ENCODE peak calls at places on chromosomes 2 and 18, in nine cellular contexts. A, B, J, X, E, S, D, W and N are unnamed samples.

GRCh38 chr2:45169339-45170190 is 160.3 kb upstream of the SIX2 start:
- DNase-seq in J (no peak), X (no peak), B (no peak), E (peak), A (no peak), S (peak), D (no peak), W (peak), N (peak)

GRCh38 chr2:101989740-101990460 is 1.9 kb upstream of the IL1R2 start:
- DNase-seq in A (no peak), E (no peak), B (no peak), X (no peak), D (no peak), J (no peak), S (no peak), W (no peak), N (peak)

GRCh38 chr18:63180971-63181376 is 138.6 kb downstream of the BCL2 start:
- DNase-seq in W (no peak), X (no peak), A (no peak), S (no peak), B (no peak), D (no peak), J (no peak), E (no peak), N (no peak)

GRCh38 chr2:105610444-105611327 is 134.0 kb upstream of the NCK2 start:
- DNase-seq in J (no peak), S (no peak), A (no peak), E (no peak), D (no peak), W (peak), B (no peak), X (no peak), N (no peak)

GRCh38 chr2:142065700-142066099 is 65.1 kb downstream of the LRP1B start:
- DNase-seq in X (no peak), D (no peak), A (no peak), J (no peak), W (no peak), B (no peak), E (no peak), S (no peak), N (no peak)

GRCh38 chr2:66217039-66217438 is 217.9 kb upstream of the MEIS1 start:
- DNase-seq in S (no peak), J (no peak), A (no peak), W (no peak), X (no peak), D (no peak), B (no peak), E (no peak), N (no peak)

GRCh38 chr18:45920367-45920766 is 46.8 kb downstream of the EPG5 start:
- DNase-seq in B (peak), W (no peak), S (peak), A (peak), D (no peak), E (peak), X (peak), J (peak), N (peak)

GRCh38 chr2:45067859-45068642 is 58.8 kb upstream of the SIX2 start:
- DNase-seq in X (no peak), D (no peak), W (peak), E (peak), B (no peak), J (peak), A (no peak), S (no peak), N (no peak)

GRCh38 chr2:84247532-84247931 is 211.5 kb downstream of the SUCLG1 start:
- DNase-seq in J (no peak), W (no peak), X (no peak), B (no peak), S (no peak), E (no peak), A (no peak), D (no peak), N (no peak)

GRCh38 chr18:40935423-40935822 is 1019.6 kb upstream of the PIK3C3 start:
- DNase-seq in W (peak), X (no peak), B (no peak), S (no peak), D (no peak), A (no peak), E (no peak), J (peak), N (no peak)

GRCh38 chr2:160868891-160869290 is 291.3 kb upstream of the TANK start:
- DNase-seq in A (no peak), E (no peak), J (peak), X (no peak), B (no peak), D (no peak), S (no peak), W (no peak), N (no peak)

GRCh38 chr18:6401687-6402086 is 13.0 kb downstream of the L3MBTL4 start:
- DNase-seq in J (no peak), X (no peak), D (no peak), E (no peak), S (no peak), B (no peak), A (no peak), W (peak), N (no peak)

GRCh38 chr2:110751642-110752041 is 19.3 kb downstream of the ACOXL start:
- DNase-seq in A (no peak), B (no peak), X (no peak), J (no peak), E (no peak), D (no peak), W (no peak), S (no peak), N (no peak)

GRCh38 chr2:139763705-139764104 is 983.5 kb upstream of the NXPH2 start:
- DNase-seq in W (no peak), A (no peak), S (no peak), J (no peak), X (no peak), D (no peak), B (no peak), E (no peak), N (no peak)

DNA sequence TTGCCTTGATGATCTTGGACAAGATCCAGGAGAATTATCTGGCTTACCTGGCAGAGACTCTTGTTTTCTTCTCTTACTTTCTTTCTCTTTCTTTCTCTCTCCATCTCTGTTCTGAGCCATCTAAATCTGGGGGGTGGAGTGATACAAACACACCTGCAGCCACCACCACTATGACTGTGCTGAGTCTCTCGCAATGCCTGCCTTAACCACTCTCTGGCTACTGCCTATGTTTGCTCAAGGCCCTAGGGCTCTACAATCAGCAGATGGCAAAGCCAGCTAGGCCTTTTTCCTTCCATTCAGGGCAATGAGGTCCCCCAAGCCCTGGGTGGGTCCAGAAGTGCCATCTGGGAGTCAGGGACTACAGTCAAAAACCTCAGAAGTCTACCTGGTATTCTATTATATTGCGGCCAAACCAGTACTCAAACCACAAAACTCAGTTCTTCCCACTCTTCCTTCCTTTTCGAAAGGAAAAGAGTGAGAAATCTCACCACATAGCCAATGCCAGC is 978.9 kb upstream of the NXPH2 start:
- DNase-seq in A (no peak), D (no peak), B (no peak), E (no peak), S (no peak), J (no peak), W (no peak), X (no peak), N (no peak)
- H3K27ac ChIP-seq in A (no peak), D (no peak), B (no peak), E (no peak), S (no peak), J (no peak), W (no peak), X (no peak), N (no peak)

GRCh38 chr2:218022131-218022850 is 19.5 kb upstream of the TNS1 start:
- DNase-seq in D (no peak), B (peak), E (no peak), W (no peak), A (no peak), J (no peak), S (peak), X (peak), N (no peak)
- H3K27ac ChIP-seq in D (no peak), B (no peak), E (peak), W (no peak), A (no peak), J (no peak), S (peak), X (peak), N (no peak)

GRCh38 chr2:239579081-239579480 is 178.3 kb upstream of the HDAC4 start:
- DNase-seq in S (peak), B (peak), E (peak), A (no peak), W (no peak), D (no peak), X (peak), J (no peak), N (peak)

GRCh38 chr2:239580199-239580527 is 179.3 kb upstream of the HDAC4 start:
- DNase-seq in J (no peak), B (no peak), S (no peak), A (no peak), D (no peak), X (no peak), W (no peak), E (no peak), N (no peak)

GRCh38 chr2:239579524-239580198 is 178.8 kb upstream of the HDAC4 start:
- DNase-seq in S (peak), W (no peak), X (no peak), A (no peak), D (no peak), B (peak), E (peak), J (no peak), N (no peak)

GRCh38 chr2:239583171-239583878 is 182.5 kb upstream of the HDAC4 start:
- DNase-seq in X (no peak), A (no peak), J (no peak), E (peak), S (peak), B (peak), D (no peak), W (no peak), N (peak)

GRCh38 chr2:239581352-239581901 is 180.6 kb upstream of the HDAC4 start:
- DNase-seq in J (no peak), D (no peak), W (no peak), S (peak), B (peak), E (peak), X (no peak), A (no peak), N (peak)
- H3K27ac ChIP-seq in J (no peak), D (no peak), W (no peak), S (no peak), B (no peak), E (no peak), X (no peak), A (no peak), N (no peak)

DNA sequence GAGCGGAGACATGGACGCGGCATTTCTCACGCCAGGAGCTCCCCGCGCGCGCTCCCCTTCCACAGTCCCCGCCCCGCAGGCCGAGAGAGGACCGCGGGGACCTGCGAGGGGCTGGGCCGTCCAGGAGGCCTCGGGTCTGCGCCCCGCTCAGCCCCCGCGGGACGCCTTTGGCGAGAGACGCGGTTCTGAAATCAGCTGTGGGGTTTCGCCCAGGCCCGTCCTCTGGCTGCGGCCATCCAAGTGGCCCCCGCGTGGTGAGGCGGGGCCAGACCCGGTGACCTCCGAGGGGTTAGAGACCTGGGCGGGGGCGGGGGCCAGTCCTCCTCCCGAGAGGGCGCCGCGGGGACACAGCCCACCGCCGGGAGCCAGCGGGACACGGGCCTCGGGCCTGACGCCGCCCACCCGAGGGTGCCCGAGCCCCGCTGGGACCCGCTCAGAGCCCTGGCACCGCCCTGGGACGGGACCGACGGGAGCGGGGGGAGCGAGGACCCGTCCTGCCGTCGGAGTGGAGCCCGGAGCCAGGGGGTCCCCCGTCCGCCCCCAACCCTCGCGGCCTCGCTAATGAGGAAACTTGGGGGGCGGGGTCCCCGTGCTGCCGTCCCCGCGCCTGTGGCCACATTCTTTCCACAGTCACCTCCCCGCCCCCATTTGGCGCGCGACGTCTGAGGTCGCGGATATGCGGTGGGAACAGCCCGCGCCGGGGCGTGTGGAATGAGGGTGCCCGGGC is 6.1 kb upstream of the SALL3 start:
- DNase-seq in W (no peak), A (no peak), E (no peak), B (no peak), J (no peak), X (no peak), S (no peak), D (no peak), N (peak)
- H3K27ac ChIP-seq in W (no peak), A (no peak), E (no peak), B (no peak), J (no peak), X (no peak), S (no peak), D (no peak), N (no peak)

DNA sequence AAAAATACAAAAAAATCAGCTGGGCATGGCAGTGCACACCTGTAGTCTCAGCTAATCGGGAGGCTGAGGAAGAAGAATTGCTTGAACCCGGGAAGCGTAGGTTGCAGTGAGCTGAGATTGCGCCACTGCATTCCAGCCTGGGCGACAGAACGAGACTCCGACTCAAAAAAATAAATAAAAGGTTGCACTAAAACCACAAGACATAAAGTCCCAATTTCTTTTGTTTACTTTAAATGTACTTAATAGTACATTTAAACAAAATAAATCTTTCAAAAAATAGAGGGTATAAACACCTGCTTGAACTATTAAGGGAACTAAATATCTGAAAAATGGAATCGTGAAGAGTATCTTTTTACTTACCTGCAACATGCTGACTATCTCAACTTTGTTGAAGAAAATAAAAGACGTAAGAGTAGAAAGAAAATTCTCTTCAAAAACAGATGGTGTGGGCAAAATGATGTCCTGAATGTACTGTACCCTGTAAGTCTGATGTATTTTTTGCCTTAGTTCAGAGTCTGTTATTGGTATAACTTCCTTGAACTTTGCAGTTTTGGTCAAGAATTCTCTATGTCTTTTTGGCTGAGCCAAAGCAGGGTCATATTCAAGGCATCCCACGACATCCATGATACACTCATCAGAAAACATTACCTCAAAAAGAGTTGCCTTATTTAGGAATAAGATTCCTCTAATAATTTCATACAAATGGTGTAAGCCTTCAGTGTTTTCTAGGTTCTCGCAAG is 19.2 kb downstream of the PPP4R3B start:
- DNase-seq in A (no peak), D (no peak), X (no peak), W (no peak), J (peak), S (no peak), E (no peak), B (no peak), N (no peak)
- H3K27ac ChIP-seq in A (no peak), D (no peak), X (no peak), W (no peak), J (no peak), S (no peak), E (no peak), B (no peak), N (no peak)

DNA sequence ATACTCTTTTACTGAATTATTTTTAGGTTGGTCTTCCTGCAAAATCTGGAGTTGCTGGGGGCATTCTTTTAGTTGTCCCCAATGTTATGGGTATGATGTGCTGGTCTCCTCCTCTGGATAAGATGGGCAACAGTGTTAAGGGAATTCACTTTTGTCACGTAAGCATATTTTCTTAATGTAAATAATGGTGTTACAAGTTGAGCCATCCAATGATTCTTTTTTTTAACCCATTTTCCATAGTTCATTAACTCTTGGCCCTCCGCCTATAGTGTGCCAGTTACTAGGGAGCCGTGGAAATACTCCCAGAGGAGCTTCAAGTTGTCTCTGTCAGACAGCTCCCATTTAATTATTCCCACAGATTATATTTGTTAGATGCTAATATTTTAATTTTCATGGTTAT is 49.8 kb downstream of the GLS start:
- DNase-seq in X (no peak), A (no peak), S (no peak), E (no peak), B (no peak), W (no peak), D (no peak), J (no peak), N (no peak)
- H3K27ac ChIP-seq in X (no peak), A (no peak), S (no peak), E (no peak), B (no peak), W (no peak), D (no peak), J (no peak), N (no peak)